ENCODE peak calls at places on chromosomes 3 and 15, in six cellular contexts. M, U, H, R, D and V are unnamed samples.

GRCh38 chr3:133570139-133570936 is 3.1 kb upstream of the CDV3 start:
- DNase-seq in M (peak), U (no peak), H (no peak), R (no peak), D (no peak), V (peak)

GRCh38 chr15:60751985-60752952 is 273.3 kb upstream of the ICE2 start:
- DNase-seq in M (peak), U (no peak), H (no peak), R (no peak), D (no peak), V (no peak)

GRCh38 chr15:70433583-70434288 is 329.6 kb downstream of the UACA start:
- DNase-seq in M (no peak), U (no peak), H (no peak), R (no peak), D (no peak), V (no peak)

GRCh38 chr15:70316059-70316600 is 218.4 kb upstream of the TLE3 start:
- DNase-seq in M (no peak), U (no peak), H (no peak), R (no peak), D (no peak), V (no peak)

GRCh38 chr15:67914537-67915373 is 74.9 kb upstream of the RNU6-1 start:
- DNase-seq in M (peak), U (peak), H (no peak), R (peak), D (peak), V (no peak)

GRCh38 chr15:76903251-76903681 is 1.9 kb downstream of the SCAPER start:
- DNase-seq in M (peak), U (peak), H (peak), R (no peak), D (no peak), V (peak)

GRCh38 chr3:69231929-69232437 is 109.6 kb upstream of the LMOD3 start:
- DNase-seq in M (no peak), U (peak), H (no peak), R (no peak), D (no peak), V (no peak)

GRCh38 chr15:59995568-59996349 is 8.4 kb upstream of the FOXB1 start:
- DNase-seq in M (no peak), U (no peak), H (no peak), R (peak), D (no peak), V (no peak)

GRCh38 chr3:149001727-149002126 is 10.4 kb downstream of the GYG1 start:
- DNase-seq in M (no peak), U (no peak), H (no peak), R (no peak), D (no peak), V (no peak)

GRCh38 chr3:158801200-158801599 is 654 bp upstream of the MFSD1 start:
- DNase-seq in M (no peak), U (no peak), H (no peak), R (no peak), D (no peak), V (no peak)

GRCh38 chr3:14492948-14493881 is 46.9 kb downstream of the GRIP2 start:
- DNase-seq in M (no peak), U (no peak), H (no peak), R (no peak), D (no peak), V (no peak)

GRCh38 chr15:99167640-99168039 is 62.8 kb downstream of the SYNM start:
- DNase-seq in M (no peak), U (no peak), H (peak), R (no peak), D (no peak), V (no peak)

GRCh38 chr3:152232001-152232400 is 36.7 kb upstream of the MBNL1 start:
- DNase-seq in M (no peak), U (no peak), H (no peak), R (no peak), D (no peak), V (no peak)

GRCh38 chr3:126100688-126101301 is 16.9 kb upstream of the SLC41A3 start:
- DNase-seq in M (no peak), U (no peak), H (peak), R (no peak), D (no peak), V (no peak)

GRCh38 chr15:86316699-86317378 is 237.2 kb downstream of the AGBL1 start:
- DNase-seq in M (no peak), U (no peak), H (no peak), R (no peak), D (no peak), V (no peak)

GRCh38 chr15:63917588-63918316 is 84.0 kb upstream of the HERC1 start:
- DNase-seq in M (no peak), U (no peak), H (no peak), R (no peak), D (no peak), V (no peak)

GRCh38 chr3:63576826-63577225 is 75.6 kb upstream of the SNTN start:
- DNase-seq in M (no peak), U (no peak), H (no peak), R (no peak), D (no peak), V (no peak)

GRCh38 chr3:55075846-55076245 is 148.0 kb upstream of the LRTM1 start:
- DNase-seq in M (no peak), U (no peak), H (no peak), R (no peak), D (no peak), V (no peak)

GRCh38 chr15:70863450-70864218 is 9.7 kb upstream of the LARP6 start:
- DNase-seq in M (peak), U (no peak), H (no peak), R (no peak), D (no peak), V (peak)

GRCh38 chr3:140420621-140421357 is 257.1 kb upstream of the TRIM42 start:
- DNase-seq in M (peak), U (no peak), H (no peak), R (no peak), D (no peak), V (no peak)

GRCh38 chr3:78101363-78101762 is 1061.5 kb downstream of the ROBO2 start:
- DNase-seq in M (no peak), U (no peak), H (no peak), R (no peak), D (no peak), V (no peak)

GRCh38 chr3:138451595-138452162 is 17.3 kb downstream of the ESYT3 start:
- DNase-seq in M (no peak), U (no peak), H (no peak), R (no peak), D (no peak), V (no peak)

GRCh38 chr3:57910988-57911387 is 97.2 kb upstream of the FLNB start:
- DNase-seq in M (peak), U (no peak), H (no peak), R (no peak), D (no peak), V (peak)

DNA sequence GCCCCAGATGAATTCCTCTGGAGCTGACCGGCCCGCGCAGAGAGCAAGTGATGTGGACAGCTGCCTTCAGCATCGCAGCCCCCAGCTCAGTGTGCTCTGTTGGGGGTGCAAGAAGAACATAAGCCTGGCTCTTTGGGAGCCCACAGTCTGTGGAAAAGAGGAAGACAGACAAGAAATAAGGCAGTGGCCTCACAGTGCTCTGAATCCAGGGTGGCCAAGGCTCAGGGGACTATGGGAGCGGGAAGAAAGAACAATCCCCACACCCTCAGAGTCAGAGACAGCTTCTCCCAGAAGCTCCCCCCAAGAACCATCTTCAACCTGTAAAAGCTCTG is 277 bp upstream of the HDDC3 start:
- DNase-seq in M (no peak), U (no peak), H (no peak), R (no peak), D (no peak), V (no peak)
- TF ChIP-seq CTCF in M (no peak), U (no peak), H (no peak), R (no peak), D (no peak), V (no peak)

GRCh38 chr3:156762631-156763185 is 63.4 kb upstream of the LEKR1 start:
- DNase-seq in M (no peak), U (no peak), H (no peak), R (no peak), D (no peak), V (no peak)
- TF ChIP-seq ATF3 in M (no peak), U (no peak), H (no peak), R (no peak), D (no peak), V (no peak)

GRCh38 chr3:179670311-179670710 is 17.5 kb downstream of the USP13 start:
- DNase-seq in M (no peak), U (no peak), H (no peak), R (peak), D (no peak), V (no peak)

GRCh38 chr3:179668429-179668828 is 15.6 kb downstream of the USP13 start:
- DNase-seq in M (no peak), U (no peak), H (no peak), R (peak), D (no peak), V (no peak)

GRCh38 chr3:179663093-179663492 is 10.3 kb downstream of the USP13 start:
- DNase-seq in M (peak), U (no peak), H (no peak), R (no peak), D (no peak), V (no peak)

GRCh38 chr3:179666030-179666429 is 13.2 kb downstream of the USP13 start:
- DNase-seq in M (no peak), U (no peak), H (no peak), R (no peak), D (no peak), V (no peak)

DNA sequence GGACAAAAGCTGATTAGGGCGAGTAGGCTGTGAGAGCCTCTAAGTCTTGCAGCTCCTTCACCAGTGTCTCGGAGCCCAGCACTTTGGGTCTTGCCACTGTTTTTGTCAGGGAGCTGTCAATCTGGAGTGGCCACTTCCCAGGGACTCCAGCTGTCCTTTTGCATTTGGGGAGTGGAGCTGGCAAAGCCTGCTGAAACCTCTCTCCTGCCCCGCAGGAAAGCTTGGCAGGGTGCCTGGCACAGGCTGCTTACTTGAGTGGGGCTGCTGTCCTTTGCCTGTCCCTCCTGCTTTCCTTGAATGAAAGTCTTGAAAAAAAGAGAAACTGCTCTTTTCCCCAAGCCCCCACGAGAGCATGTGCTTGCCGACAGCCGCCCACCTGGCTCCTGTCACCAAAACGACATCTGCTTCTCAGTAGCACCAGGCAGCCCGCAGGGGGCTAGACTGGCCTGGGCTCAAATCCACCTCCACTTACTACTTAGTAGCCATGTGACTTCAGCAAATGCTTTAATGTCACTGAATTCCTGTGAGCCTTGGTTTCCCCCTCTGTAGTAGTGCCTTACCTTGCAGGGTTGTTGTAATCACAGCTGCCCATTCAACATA is 13.7 kb downstream of the USP13 start:
- DNase-seq in M (no peak), U (no peak), H (no peak), R (peak), D (peak), V (no peak)
- TF ChIP-seq CTCF in M (no peak), U (no peak), H (no peak), R (no peak), D (no peak), V (no peak)

GRCh38 chr15:75043509-75044257 is 20.3 kb downstream of the PPCDC start:
- DNase-seq in M (peak), U (peak), H (peak), R (no peak), D (no peak), V (no peak)
- TF ChIP-seq ATF3 in M (peak), U (peak), H (no peak), R (no peak), D (no peak), V (no peak)

GRCh38 chr3:49120438-49121135 is at the start of gene USP19:
- DNase-seq in M (peak), U (peak), H (peak), R (peak), D (peak), V (peak)
- TF ChIP-seq CTCF in M (peak), U (no peak), H (no peak), R (no peak), D (no peak), V (no peak)

GRCh38 chr3:23546186-23546585 is 259.6 kb upstream of the UBE2E1 start:
- DNase-seq in M (no peak), U (no peak), H (no peak), R (no peak), D (no peak), V (no peak)

GRCh38 chr3:23547905-23548304 is 257.9 kb upstream of the UBE2E1 start:
- DNase-seq in M (no peak), U (no peak), H (no peak), R (no peak), D (no peak), V (no peak)

GRCh38 chr3:23550402-23550801 is 255.4 kb upstream of the UBE2E1 start:
- DNase-seq in M (no peak), U (no peak), H (peak), R (no peak), D (no peak), V (no peak)

GRCh38 chr3:23549148-23549910 is 256.4 kb upstream of the UBE2E1 start:
- DNase-seq in M (no peak), U (no peak), H (no peak), R (no peak), D (no peak), V (peak)

DNA sequence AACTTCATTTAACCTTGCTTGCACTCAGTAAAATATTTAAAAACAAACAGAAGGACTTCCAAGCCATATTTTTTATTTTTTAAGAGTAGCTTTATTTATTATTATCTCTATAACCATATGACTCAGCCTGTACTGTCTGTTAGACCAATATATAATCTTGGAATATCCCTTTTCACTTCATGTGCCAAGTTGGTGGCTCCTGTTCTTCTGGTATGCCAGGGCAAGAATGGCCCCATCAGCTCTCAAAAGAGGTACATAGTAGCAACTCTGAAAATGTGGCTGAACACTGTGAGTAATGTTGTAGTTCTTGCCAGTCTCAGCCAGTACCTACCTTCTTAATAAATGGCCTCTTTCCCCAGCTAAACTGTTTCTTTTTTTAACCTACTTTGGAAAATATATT is 257.0 kb upstream of the UBE2E1 start:
- DNase-seq in M (no peak), U (no peak), H (no peak), R (no peak), D (no peak), V (no peak)
- TF ChIP-seq ATF3 in M (no peak), U (no peak), H (no peak), R (no peak), D (no peak), V (no peak)

DNA sequence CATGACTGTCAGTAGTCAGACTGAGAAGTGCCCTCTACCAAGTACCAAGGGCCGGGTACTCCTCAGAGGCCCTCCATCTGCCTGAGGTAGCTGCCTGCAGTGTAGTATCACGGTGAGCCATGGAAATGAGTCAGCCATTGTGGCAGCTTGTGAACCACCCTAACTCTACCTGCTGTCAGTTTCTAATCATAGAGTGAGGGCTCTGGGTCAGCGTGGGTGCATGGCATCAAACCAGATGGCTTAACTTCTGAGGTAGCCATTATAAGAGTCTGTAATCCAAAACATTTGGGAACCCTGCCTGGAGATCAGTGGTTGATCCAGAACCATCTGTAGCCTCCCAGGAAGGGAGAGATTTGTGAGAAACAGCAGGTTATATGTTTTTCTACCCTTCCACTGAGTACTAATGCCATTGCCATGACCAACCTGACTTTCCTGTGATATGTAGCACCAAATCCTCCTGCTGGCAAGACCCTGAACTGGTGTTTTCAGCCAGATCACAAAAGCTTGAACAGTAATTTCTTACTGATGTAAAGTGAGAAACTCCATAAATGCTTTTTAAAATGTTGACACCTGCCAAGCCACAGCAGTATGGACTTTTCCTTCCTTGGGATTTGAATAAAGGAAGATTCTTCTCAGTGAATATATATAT is 38.9 kb downstream of the ABHD2 start:
- DNase-seq in M (no peak), U (no peak), H (no peak), R (no peak), D (no peak), V (no peak)
- TF ChIP-seq CTCF in M (no peak), U (no peak), H (no peak), R (peak), D (no peak), V (peak)

GRCh38 chr3:71989165-71989564 is 204.2 kb upstream of the PROK2 start:
- DNase-seq in M (no peak), U (no peak), H (no peak), R (no peak), D (no peak), V (no peak)
- TF ChIP-seq ATF3 in M (no peak), U (no peak), H (no peak), R (no peak), D (no peak), V (no peak)

DNA sequence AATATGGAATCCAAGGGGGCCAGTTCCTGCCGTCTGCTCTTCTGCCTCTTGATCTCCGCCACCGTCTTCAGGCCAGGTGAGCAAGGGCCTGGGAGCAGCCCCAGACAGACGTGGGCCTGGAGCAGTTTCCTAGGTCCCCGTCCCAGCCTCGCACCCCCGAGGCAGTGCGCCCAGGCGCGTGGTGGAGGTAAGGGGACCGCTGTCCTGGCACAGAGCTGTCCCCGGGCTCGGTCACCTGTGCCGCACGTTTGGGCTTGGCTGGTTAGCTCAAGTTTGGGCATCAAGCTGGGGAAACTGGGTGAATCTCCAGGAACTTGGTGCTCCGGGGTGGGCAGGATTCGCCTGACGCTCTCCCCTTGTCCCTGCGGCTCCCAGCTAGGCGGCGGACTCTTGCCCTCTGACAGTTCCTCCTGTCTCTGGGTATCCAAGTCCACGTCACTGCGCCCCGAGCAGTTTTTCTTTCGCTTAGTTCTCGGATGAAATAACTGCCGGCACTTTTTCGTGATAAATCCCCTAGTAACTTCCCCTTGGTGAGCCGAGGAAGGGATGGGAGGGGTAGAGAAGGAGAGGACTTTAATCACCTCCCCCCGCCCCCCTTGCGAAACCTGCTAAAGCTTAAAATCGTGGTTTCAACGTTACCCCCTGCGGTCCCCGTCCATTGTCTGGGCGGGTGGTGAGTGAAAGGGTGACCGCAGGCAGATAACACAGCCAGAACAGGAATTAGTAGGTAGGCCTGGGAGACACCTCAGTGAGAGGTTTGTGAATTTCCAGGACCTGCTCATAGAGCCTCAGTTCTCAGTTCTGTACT is 901 bp downstream of the ALCAM start:
- DNase-seq in M (peak), U (no peak), H (peak), R (peak), D (peak), V (no peak)
- TF ChIP-seq CTCF in M (no peak), U (no peak), H (no peak), R (no peak), D (no peak), V (no peak)